ENCODE peak calls at places on chromosome 3, in eight cellular contexts. Z is adrenal gland, A is endodermal cell, I is transverse colon, D is psoas muscle, Q is upper lobe of right lung, X is cardiac muscle cell, H is heart left ventricle. Y is an unnamed sample.
A peak's percentile ranks its signal among the peaks of the same experiment; 100 is the strongest.

GRCh38 chr3:85433334-85433733 is 474.5 kb downstream of the CADM2 start:
- DNase-seq in Z (no peak), A (no peak), I (no peak), D (no peak), Q (no peak), X (no peak), H (no peak), Y (no peak)

GRCh38 chr3:41035445-41036022 is 163.8 kb upstream of the CTNNB1 start:
- DNase-seq in Z (no peak), A (no peak), I (no peak), D (no peak), Q (no peak), X (no peak), H (peak; percentile 31), Y (no peak)

GRCh38 chr3:189792046-189792929 is 161.1 kb downstream of the TP63 start:
- DNase-seq in Z (no peak), A (no peak), I (no peak), D (no peak), Q (no peak), X (no peak), H (no peak), Y (no peak)

GRCh38 chr3:177935008-177935407 is 601.2 kb upstream of the KCNMB2 start:
- DNase-seq in Z (no peak), A (no peak), I (no peak), D (no peak), Q (no peak), X (peak; percentile 23), H (no peak), Y (no peak)

GRCh38 chr3:45226206-45226915 is at the start of gene TMEM158:
- DNase-seq in Z (peak; percentile 90), A (peak; percentile 93), I (peak; percentile 89), D (peak; percentile 87), Q (peak; percentile 91), X (peak; percentile 82), H (peak; percentile 86), Y (peak; percentile 92)

GRCh38 chr3:62679988-62680387 is 195.2 kb downstream of the CADPS start:
- DNase-seq in Z (no peak), A (no peak), I (no peak), D (no peak), Q (no peak), X (no peak), H (no peak), Y (no peak)

GRCh38 chr3:88044411-88044810 is 14.4 kb downstream of the CGGBP1 start:
- DNase-seq in Z (no peak), A (no peak), I (no peak), D (no peak), Q (no peak), X (no peak), H (no peak), Y (no peak)

GRCh38 chr3:107928084-107928445 is 162.8 kb downstream of the CD47 start:
- DNase-seq in Z (no peak), A (no peak), I (peak; percentile 8), D (no peak), Q (no peak), X (peak; percentile 11), H (no peak), Y (no peak)

GRCh38 chr3:50512131-50512530 is 8.7 kb upstream of the CACNA2D2 start:
- DNase-seq in Z (no peak), A (no peak), I (no peak), D (no peak), Q (no peak), X (no peak), H (no peak), Y (no peak)

GRCh38 chr3:186609247-186609868 is 3.5 kb upstream of the AHSG start:
- DNase-seq in Z (no peak), A (no peak), I (no peak), D (no peak), Q (no peak), X (no peak), H (no peak), Y (peak; percentile 26)

GRCh38 chr3:126540342-126540849 is 16.4 kb downstream of the CHST13 start:
- DNase-seq in Z (peak; percentile 57), A (peak; percentile 36), I (peak; percentile 20), D (peak; percentile 64), Q (peak; percentile 59), X (no peak), H (peak; percentile 38), Y (peak; percentile 15)

GRCh38 chr3:25854635-25855034 is 64.7 kb downstream of the OXSM start:
- DNase-seq in Z (no peak), A (no peak), I (no peak), D (no peak), Q (no peak), X (no peak), H (no peak), Y (no peak)

GRCh38 chr3:45642731-45643152 is 46.5 kb upstream of the SACM1L start:
- DNase-seq in Z (no peak), A (no peak), I (no peak), D (peak; percentile 52), Q (peak; percentile 91), X (peak; percentile 50), H (no peak), Y (no peak)

GRCh38 chr3:48678056-48678455 is 7.7 kb downstream of the NCKIPSD start:
- DNase-seq in Z (no peak), A (no peak), I (no peak), D (no peak), Q (no peak), X (no peak), H (no peak), Y (no peak)

GRCh38 chr3:134366928-134367352 is 7.3 kb downstream of the AMOTL2 start:
- DNase-seq in Z (no peak), A (peak; percentile 66), I (no peak), D (peak; percentile 83), Q (no peak), X (no peak), H (peak; percentile 74), Y (peak; percentile 68)

GRCh38 chr3:25493246-25493645 is 65.2 kb downstream of the RARB start:
- DNase-seq in Z (no peak), A (no peak), I (no peak), D (no peak), Q (no peak), X (no peak), H (no peak), Y (no peak)

GRCh38 chr3:113231827-113232253 is 20.5 kb downstream of the BOC start:
- DNase-seq in Z (no peak), A (peak; percentile 87), I (no peak), D (no peak), Q (no peak), X (no peak), H (no peak), Y (no peak)

GRCh38 chr3:122758877-122759670 is 34.6 kb downstream of the HSPBAP1 start:
- DNase-seq in Z (no peak), A (no peak), I (no peak), D (no peak), Q (no peak), X (no peak), H (no peak), Y (no peak)

GRCh38 chr3:158830391-158830790 is 28.5 kb downstream of the MFSD1 start:
- DNase-seq in Z (no peak), A (no peak), I (no peak), D (no peak), Q (no peak), X (no peak), H (no peak), Y (no peak)

GRCh38 chr3:139764936-139765335 is 87.2 kb upstream of the NMNAT3 start:
- DNase-seq in Z (no peak), A (no peak), I (no peak), D (no peak), Q (no peak), X (no peak), H (no peak), Y (no peak)

GRCh38 chr3:102078864-102079808 is 229.8 kb downstream of the NFKBIZ start:
- DNase-seq in Z (no peak), A (peak; percentile 54), I (peak; percentile 55), D (no peak), Q (peak; percentile 71), X (peak; percentile 18), H (no peak), Y (no peak)

GRCh38 chr3:11643212-11644087 is at the start of gene VGLL4:
- DNase-seq in Z (peak; percentile 87), A (peak; percentile 97), I (peak; percentile 86), D (peak; percentile 94), Q (peak; percentile 94), X (peak; percentile 97), H (peak; percentile 94), Y (peak; percentile 95)
- TF ChIP-seq CTCF in Z (no peak), A (peak; percentile 28), I (no peak), D (peak; percentile 2), Q (peak; percentile 9), X (peak; percentile 15), H (no peak), Y (no peak)

GRCh38 chr3:104805042-104805441 is 561.7 kb upstream of the ALCAM start:
- DNase-seq in Z (no peak), A (no peak), I (no peak), D (no peak), Q (no peak), X (no peak), H (no peak), Y (no peak)
- H3K27ac ChIP-seq in Z (no peak overlapping the region), A (no peak overlapping the region), I (no peak overlapping the region), D (no peak overlapping the region), Q (no peak overlapping the region), X (no peak overlapping the region), H (no peak overlapping the region), Y (no peak overlapping the region)

DNA sequence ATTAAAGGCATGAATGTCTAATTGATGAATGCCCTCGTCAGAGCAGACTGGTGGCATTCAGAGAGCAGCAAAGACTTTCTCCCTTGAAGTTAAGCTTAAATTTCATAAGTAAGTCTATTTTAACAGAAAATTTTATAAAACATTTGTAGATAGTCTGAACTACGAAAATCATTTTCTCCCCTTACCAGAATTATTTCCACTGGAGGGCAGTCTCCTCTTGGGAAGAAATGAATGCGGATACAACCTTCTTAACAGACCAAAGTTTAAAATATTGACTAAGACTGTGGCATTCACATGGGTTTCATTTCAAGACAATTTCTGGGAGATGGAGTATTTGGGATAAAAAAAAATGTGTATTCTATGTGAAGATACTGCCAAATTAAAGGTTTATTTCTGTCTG is 669.0 kb downstream of the FHIT start:
- DNase-seq in Z (no peak), A (no peak), I (no peak), D (no peak), Q (no peak), X (peak; percentile 20), H (no peak), Y (no peak)
- TF ChIP-seq CTCF in Z (peak; percentile 43), A (peak; percentile 68), I (no peak), D (peak; percentile 22), Q (peak; percentile 38), X (no peak), H (peak; percentile 17), Y (no peak)

DNA sequence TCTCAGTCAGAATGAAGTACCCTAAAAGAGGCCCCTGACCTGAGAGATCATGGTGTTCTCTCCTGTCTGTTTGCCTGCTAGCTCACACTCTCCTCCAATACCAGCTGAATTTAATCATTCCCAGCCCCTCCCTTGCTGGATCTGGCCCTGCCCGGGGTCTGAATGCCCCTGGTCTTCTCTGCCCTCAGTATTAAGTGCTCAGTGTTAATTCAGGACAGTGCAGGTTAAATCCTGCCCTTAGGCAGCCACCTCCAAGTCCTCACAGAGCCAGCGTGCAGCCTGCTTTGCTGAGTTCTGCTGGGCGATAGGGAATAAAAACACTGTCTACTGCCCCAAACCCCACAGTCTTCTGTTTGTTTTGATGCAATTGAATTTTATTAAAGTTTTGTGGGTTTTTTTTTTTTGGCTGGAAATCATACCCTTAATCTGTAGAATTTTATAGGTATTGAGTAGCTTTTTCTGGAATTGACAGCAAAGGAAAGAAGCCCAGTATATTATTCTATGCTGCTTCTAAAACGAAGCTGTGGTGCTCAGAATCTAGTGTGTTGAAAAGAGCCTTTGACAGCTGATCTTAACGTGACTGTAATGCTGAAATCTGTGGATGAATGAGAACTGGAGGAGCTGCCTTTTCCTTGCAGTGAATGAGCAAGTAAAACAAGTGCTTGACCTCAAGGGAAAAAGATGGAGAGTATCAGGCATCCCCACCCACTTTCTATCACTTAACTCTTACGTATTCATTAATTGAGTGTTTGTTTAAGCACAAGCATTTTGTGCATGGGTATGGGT is 12.3 kb upstream of the BDH1 start:
- DNase-seq in Z (no peak), A (no peak), I (no peak), D (no peak), Q (no peak), X (no peak), H (no peak), Y (no peak)
- H3K27ac ChIP-seq in Z (no peak overlapping the region), A (no peak overlapping the region), I (no peak overlapping the region), D (no peak overlapping the region), Q (no peak overlapping the region), X (no peak overlapping the region), H (no peak overlapping the region), Y (no peak overlapping the region)